ENCODE peak calls at places on chromosomes 4 and X, in nine cellular contexts. O is cardiac fibroblast; Z is CD8-positive, alpha-beta T cell; S is astrocyte of the spinal cord; U is A549; M is right lobe of liver; L is suprapubic skin; T is MM.1S; A is psoas muscle. V is an unnamed sample.

GRCh38 chr4:109631709-109632108 is 71.5 kb downstream of the CASP6 start:
- DNase-seq in O (no peak), Z (no peak), S (no peak), U (peak; percentile 33), M (no peak), L (no peak), T (no peak), A (no peak), V (no peak)

GRCh38 chr4:2320746-2321145 is 58.8 kb upstream of the MXD4 start:
- DNase-seq in O (no peak), Z (no peak), S (no peak), U (no peak), M (no peak), L (peak; percentile 62), T (no peak), A (no peak), V (no peak)

GRCh38 chrX:150201391-150201790 is 161.7 kb upstream of the MAMLD1 start:
- DNase-seq in O (no peak), Z (no peak), S (no peak), U (no peak), M (no peak), L (no peak), T (no peak), A (no peak), V (no peak)

GRCh38 chr4:53365121-53365485 is 758 bp downstream of the SCFD2 start:
- DNase-seq in O (peak; percentile 28), Z (no peak), S (peak; percentile 18), U (no peak), M (no peak), L (no peak), T (peak; percentile 39), A (no peak), V (no peak)

GRCh38 chrX:22541926-22542325 is 269.2 kb downstream of the CBLL2 start:
- DNase-seq in O (no peak), Z (no peak), S (no peak), U (no peak), M (no peak), L (no peak), T (no peak), A (no peak), V (no peak)

GRCh38 chrX:132330156-132330729 is 111.0 kb upstream of the RAP2C start:
- DNase-seq in O (no peak), Z (no peak), S (no peak), U (no peak), M (no peak), L (no peak), T (peak; percentile 6), A (no peak), V (no peak)

GRCh38 chr4:10480616-10481015 is 23.4 kb upstream of the ZNF518B start:
- DNase-seq in O (no peak), Z (no peak), S (no peak), U (no peak), M (no peak), L (no peak), T (no peak), A (no peak), V (no peak)

GRCh38 chr4:142516686-142517145 is 329.4 kb downstream of the INPP4B start:
- DNase-seq in O (peak; percentile 26), Z (no peak), S (peak; percentile 55), U (no peak), M (no peak), L (no peak), T (no peak), A (no peak), V (no peak)

GRCh38 chr4:47942420-47942819 is 28.0 kb upstream of the NFXL1 start:
- DNase-seq in O (no peak), Z (no peak), S (no peak), U (no peak), M (no peak), L (no peak), T (no peak), A (no peak), V (no peak)

DNA sequence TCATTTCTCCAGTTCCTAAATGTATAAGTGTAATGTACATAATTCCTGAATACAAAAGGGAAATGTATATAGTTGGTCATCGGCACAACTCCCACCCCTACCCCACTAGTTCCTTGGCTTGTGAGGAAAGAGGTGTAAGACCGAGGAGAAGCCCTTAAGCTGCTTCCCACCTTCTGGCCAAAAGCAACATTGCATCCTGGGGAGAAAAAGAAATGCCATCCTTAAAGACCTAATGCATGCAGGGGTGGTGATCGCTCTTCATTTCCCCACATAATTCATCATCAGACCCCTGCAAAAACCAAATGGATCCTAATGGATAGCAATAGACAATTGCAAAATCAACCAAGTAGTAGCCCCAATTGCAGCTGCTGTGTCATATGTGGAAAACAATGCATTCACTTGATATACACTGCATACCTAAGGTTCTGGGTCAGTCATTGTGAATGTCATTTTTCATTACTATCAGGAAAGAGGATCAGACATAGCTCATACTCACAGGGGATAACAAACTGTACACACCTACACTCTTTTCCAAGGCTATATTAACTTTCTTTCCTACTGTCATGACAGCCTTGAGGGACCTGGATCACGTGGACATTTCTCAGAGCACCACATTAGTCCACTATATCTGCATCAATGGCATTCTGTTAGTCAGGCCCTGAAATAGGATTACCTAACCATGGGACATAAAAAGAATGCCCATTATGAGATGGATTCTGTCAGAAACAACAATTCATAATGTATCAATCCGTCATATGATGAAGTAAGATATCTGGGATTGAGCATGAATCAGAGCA is 31.7 kb upstream of the NFXL1 start:
- DNase-seq in O (no peak), Z (no peak), S (no peak), U (no peak), M (no peak), L (no peak), T (no peak), A (no peak), V (no peak)
- TF ChIP-seq CTCF in O (peak; percentile 12), Z (no peak), S (no peak), U (no peak), M (no peak), L (no peak), T (no peak), A (no peak), V (no peak)

DNA sequence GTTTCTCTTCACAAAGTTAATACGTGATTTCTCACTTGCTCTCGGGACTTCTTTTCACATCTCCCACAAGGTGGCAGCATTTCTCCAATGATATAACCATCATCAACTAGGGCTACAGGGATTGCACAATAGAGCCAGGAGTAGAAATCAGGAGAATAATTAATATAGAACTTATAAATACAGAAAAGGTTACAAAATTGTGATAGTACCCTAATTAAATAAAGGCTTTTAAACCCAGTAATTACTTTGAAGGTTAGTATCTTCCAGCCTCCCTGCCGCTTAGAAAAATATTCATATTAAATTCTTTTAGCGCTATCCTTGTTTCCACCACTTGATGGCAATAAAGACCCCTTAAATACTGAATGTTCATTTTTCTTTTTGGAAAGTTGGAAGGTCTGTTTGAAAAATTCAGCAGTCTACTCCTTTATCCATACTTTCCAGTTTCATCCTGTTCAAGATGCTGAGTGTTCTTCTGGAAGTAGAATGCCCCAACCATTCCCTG is 65.8 kb downstream of the RASGEF1B start:
- DNase-seq in O (peak; percentile 88), Z (no peak), S (peak; percentile 80), U (peak; percentile 68), M (no peak), L (no peak), T (peak; percentile 77), A (no peak), V (peak; percentile 63)
- TF ChIP-seq CTCF in O (peak; percentile 44), Z (peak; percentile 98), S (peak; percentile 63), U (peak; percentile 93), M (peak; percentile 93), L (peak; percentile 79), T (peak; percentile 70), A (peak; percentile 72), V (peak; percentile 54)

DNA sequence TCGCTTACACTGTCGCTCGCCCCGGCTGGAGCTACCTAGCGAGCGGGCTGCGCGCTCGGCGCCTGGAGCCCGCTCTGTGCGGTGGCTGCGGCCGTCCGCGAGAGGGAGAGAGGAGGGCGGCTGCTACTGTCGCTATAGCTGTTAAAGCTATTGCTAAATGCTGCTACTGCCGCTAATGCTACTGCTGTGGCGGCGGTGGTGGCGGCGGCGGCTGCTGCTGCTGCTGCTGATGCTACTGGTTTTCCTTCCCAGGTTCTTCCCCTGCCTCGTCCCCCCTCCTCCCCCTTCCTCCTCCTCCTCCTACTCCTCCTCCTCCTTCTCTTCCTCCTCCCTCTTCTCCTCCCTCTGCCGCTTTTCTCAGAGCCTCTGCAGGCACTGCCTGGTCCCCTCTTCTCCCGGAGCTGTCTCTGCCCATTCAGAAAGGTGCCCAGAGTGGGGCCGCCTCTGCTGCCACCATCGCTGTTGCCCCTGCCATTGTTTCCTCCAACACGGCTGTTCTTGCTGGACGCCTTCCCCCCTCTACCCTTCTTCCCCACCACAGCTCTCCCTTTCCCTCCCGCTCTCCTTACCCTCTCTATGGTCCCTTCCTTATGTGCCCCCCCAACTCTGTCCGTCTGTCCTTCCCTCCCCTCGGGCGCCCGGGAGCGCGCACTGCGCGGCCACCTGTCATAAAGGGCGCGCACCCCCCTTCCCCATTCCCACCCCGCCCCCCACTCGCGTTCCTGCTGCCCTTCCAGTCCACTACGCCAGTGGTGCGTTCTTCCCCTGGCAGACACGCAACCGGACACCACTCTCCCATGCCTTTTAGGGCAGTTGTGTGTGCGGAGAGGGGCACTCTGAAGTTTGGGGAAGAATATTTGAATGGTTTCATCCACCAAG is at the start of gene NEXMIF:
- DNase-seq in O (peak; percentile 13), Z (peak; percentile 50), S (no peak), U (peak; percentile 36), M (peak; percentile 39), L (no peak), T (peak; percentile 59), A (no peak), V (peak; percentile 52)
- TF ChIP-seq CTCF in O (peak; percentile 14), Z (no peak), S (peak; percentile 18), U (no peak), M (no peak), L (no peak), T (peak; percentile 26), A (no peak), V (no peak)

GRCh38 chrX:19811807-19812604 is 75.4 kb downstream of the SH3KBP1 start:
- DNase-seq in O (peak; percentile 83), Z (peak; percentile 37), S (peak; percentile 83), U (no peak), M (no peak), L (no peak), T (no peak), A (no peak), V (no peak)

GRCh38 chrX:19810370-19810769 is 77.0 kb downstream of the SH3KBP1 start:
- DNase-seq in O (no peak), Z (peak; percentile 37), S (no peak), U (no peak), M (no peak), L (no peak), T (no peak), A (no peak), V (no peak)

GRCh38 chrX:19814778-19815177 is 72.6 kb downstream of the SH3KBP1 start:
- DNase-seq in O (no peak), Z (no peak), S (no peak), U (no peak), M (no peak), L (no peak), T (no peak), A (no peak), V (no peak)

GRCh38 chrX:19810809-19811208 is 76.6 kb downstream of the SH3KBP1 start:
- DNase-seq in O (peak; percentile 59), Z (no peak), S (no peak), U (no peak), M (no peak), L (no peak), T (no peak), A (no peak), V (no peak)

DNA sequence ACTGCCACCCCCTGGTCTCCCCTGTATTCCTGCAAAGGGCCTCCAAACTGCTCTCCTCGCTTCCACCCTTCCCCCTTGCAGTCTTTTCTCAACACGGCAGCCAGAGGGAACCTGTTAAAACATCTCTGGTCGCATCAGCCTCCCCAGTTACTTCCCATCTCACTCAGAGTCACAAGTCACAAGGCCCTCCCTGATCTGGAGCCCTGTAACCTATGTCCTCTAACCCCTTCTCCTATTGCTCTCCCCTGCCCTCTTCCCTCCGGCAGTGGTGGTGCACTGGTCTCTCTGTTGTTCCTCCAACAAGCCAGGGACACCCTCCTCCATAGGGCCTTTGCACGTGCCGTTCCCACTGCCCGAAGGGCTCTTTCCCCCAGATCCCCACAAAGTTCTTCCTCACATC is 73.2 kb downstream of the SH3KBP1 start:
- DNase-seq in O (no peak), Z (peak; percentile 31), S (no peak), U (peak; percentile 4), M (no peak), L (no peak), T (no peak), A (no peak), V (no peak)
- TF ChIP-seq CTCF in O (no peak), Z (no peak), S (no peak), U (no peak), M (no peak), L (no peak), T (no peak), A (no peak), V (no peak)